ENCODE peak calls at places on chromosomes 13 and 19, in four cellular contexts. X is transverse colon, J is WTC11, B is PC-3. H is an unnamed sample.

GRCh38 chr19:6416658-6417405 is 7.8 kb downstream of the KHSRP start:
- DNase-seq in B (no peak), J (no peak), X (no peak), H (no peak)

GRCh38 chr19:37218592-37218935 is 550 bp downstream of the ZNF383 start:
- DNase-seq in X (no peak), J (no peak), B (no peak), H (no peak)

GRCh38 chr19:41960973-41961372 is 1.9 kb upstream of the RABAC1 start:
- DNase-seq in X (no peak), J (no peak), B (no peak), H (no peak)

GRCh38 chr19:18895038-18895827 is 725 bp downstream of the CERS1 start:
- DNase-seq in B (peak), X (peak), J (peak), H (no peak)

GRCh38 chr13:63910406-63910957 is 2494.8 kb upstream of the PCDH20 start:
- DNase-seq in B (no peak), J (peak), X (no peak), H (no peak)

GRCh38 chr13:25874907-25875306 is 176.9 kb downstream of the SHISA2 start:
- DNase-seq in B (no peak), X (peak), J (no peak), H (no peak)

GRCh38 chr13:97107815-97108534 is 113.7 kb upstream of the OXGR1 start:
- DNase-seq in J (no peak), X (no peak), B (no peak), H (no peak)

GRCh38 chr13:74372511-74372910 is 238.3 kb upstream of the KLF12 start:
- DNase-seq in B (no peak), J (no peak), X (no peak), H (no peak)

GRCh38 chr19:55472463-55472862 is 4.0 kb upstream of the ZNF628 start:
- DNase-seq in B (peak), J (no peak), X (no peak), H (no peak)

GRCh38 chr19:7676854-7677253 is at the start of gene MCEMP1:
- DNase-seq in B (no peak), X (no peak), J (no peak), H (no peak)

GRCh38 chr13:35927554-35927953 is 203.6 kb downstream of the DCLK1 start:
- DNase-seq in B (no peak), X (no peak), J (no peak), H (no peak)

GRCh38 chr13:35675651-35676050 is 199.2 kb upstream of the MAB21L1 start:
- DNase-seq in J (no peak), B (no peak), X (no peak), H (no peak)

GRCh38 chr19:53898680-53899341 is 10.3 kb upstream of the CACNG7 start:
- DNase-seq in X (no peak), J (peak), B (no peak), H (no peak)

GRCh38 chr13:109211616-109212015 is 574.8 kb downstream of the IRS2 start:
- DNase-seq in J (no peak), B (peak), X (no peak), H (no peak)

GRCh38 chr13:43792456-43792855 is 5.7 kb upstream of the ENOX1 start:
- DNase-seq in B (peak), X (no peak), J (no peak), H (no peak)

GRCh38 chr19:47155141-47155540 is 24.5 kb downstream of the SAE1 start:
- DNase-seq in J (no peak), B (no peak), X (peak), H (no peak)

GRCh38 chr19:18450934-18451836 is 13.3 kb upstream of the ISYNA1 start:
- DNase-seq in B (peak), X (peak), J (peak), H (no peak)

GRCh38 chr13:91741925-91742324 is 343.5 kb downstream of the GPC5 start:
- DNase-seq in J (no peak), X (no peak), B (no peak), H (no peak)

GRCh38 chr13:90696656-90697055 is 650.8 kb upstream of the MIR17HG start:
- DNase-seq in B (peak), J (no peak), X (no peak), H (no peak)

GRCh38 chr19:33257828-33258227 is 32.2 kb upstream of the SLC7A10 start:
- DNase-seq in B (no peak), X (no peak), J (no peak), H (no peak)

GRCh38 chr13:90708159-90708558 is 639.3 kb upstream of the MIR17HG start:
- DNase-seq in J (no peak), B (no peak), X (no peak), H (no peak)

GRCh38 chr19:58554494-58555368 is at the start of gene CHMP2A:
- DNase-seq in J (peak), B (peak), X (peak), H (peak)

GRCh38 chr19:58584498-58585441 is 11.6 kb upstream of the MZF1 start:
- DNase-seq in B (no peak), X (no peak), J (no peak), H (no peak)

GRCh38 chr19:10706990-10707389 is 5.8 kb downstream of the QTRT1 start:
- DNase-seq in X (no peak), J (no peak), B (no peak), H (no peak)

GRCh38 chr19:47511681-47512080 is 3.2 kb downstream of the NAPA start:
- DNase-seq in X (no peak), B (no peak), J (no peak), H (no peak)

GRCh38 chr13:74573654-74574053 is 439.4 kb upstream of the KLF12 start:
- DNase-seq in J (peak), X (no peak), B (no peak), H (no peak)

GRCh38 chr13:25945596-25945995 is 106.2 kb downstream of the SHISA2 start:
- DNase-seq in X (no peak), J (no peak), B (no peak), H (no peak)

GRCh38 chr19:39014037-39014436 is 18.3 kb downstream of the FBXO27 start:
- DNase-seq in X (no peak), J (no peak), B (no peak), H (no peak)

GRCh38 chr19:1243768-1244692 is 2.5 kb downstream of the ATP5F1D start:
- DNase-seq in J (peak), X (peak), B (peak), H (no peak)

GRCh38 chr13:102580552-102581169 is 16.1 kb upstream of the TPP2 start:
- DNase-seq in X (no peak), J (no peak), B (peak), H (no peak)

DNA sequence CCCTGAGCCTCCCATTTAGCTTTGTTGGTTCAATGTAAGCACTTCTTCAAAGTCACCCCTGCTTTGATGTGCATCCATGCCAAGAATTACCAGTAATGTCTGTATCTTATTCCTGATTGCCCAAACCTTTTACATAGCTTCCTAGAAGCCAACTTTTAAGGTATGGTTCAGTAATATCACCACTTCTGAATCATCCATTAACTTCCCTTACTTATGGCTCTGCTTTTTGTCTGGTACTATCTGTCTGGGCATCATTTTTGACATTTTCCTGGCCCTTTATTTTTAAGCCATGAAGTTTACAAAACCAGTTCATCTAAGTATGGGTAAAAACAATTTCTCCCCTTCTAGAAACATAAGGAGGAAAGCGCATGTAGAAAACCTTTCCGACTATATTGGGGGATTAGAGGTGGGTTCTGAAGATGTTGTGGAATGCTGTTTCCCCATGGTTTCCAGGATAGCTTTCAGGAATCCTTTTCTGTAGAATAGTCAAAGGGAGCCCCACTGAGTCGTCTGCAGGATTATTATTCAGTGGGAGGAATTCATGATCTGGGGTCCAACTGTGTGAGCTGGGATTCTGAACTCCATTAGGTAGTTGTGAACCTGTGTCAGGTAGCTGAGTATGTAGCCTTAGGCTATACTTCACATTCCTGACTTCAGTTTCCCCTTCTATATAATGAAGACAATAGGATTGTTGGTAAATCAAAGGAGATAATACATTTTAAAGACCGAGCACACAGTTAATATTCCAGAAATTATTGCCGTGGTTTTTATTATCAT is 163.8 kb downstream of the SUCLA2 start:
- DNase-seq in X (no peak), J (no peak), B (no peak), H (no peak)
- TF ChIP-seq CTCF in X (no peak), J (no peak), B (no peak), H (no peak)

GRCh38 chr13:112443191-112444000 is 67.2 kb downstream of the SPACA7 start:
- DNase-seq in B (no peak), X (no peak), J (peak), H (no peak)
- TF ChIP-seq CTCF in B (no peak), X (no peak), J (peak), H (peak)

GRCh38 chr19:13334801-13335481 is 171.3 kb downstream of the CACNA1A start:
- DNase-seq in X (no peak), J (no peak), B (peak), H (no peak)
- TF ChIP-seq CTCF in X (no peak), J (no peak), B (peak), H (peak)

GRCh38 chr13:72643339-72643989 is 84.0 kb downstream of the MZT1 start:
- DNase-seq in X (peak), B (peak), J (peak), H (peak)
- TF ChIP-seq CTCF in X (peak), B (peak), J (peak), H (peak)

H was measured in GM12864.